ENCODE peak calls at places on chromosome 16, in eight cellular contexts. O is AG20443; N is CD8-positive, alpha-beta T cell; Z is cardiac fibroblast; K is EL; Y is DMS 273 treated with DMSO at 0.1 percent for 48 hours; S is erythroblast; M is OCI-M1. D is an unnamed sample.

GRCh38 chr16:86921289-86921688 is 342.9 kb downstream of the FOXL1 start:
- DNase-seq in M (no peak), O (no peak), Y (no peak), K (no peak), S (no peak), Z (no peak), N (no peak), D (no peak)

GRCh38 chr16:88784074-88784855 is 755 bp downstream of the PIEZO1 start:
- DNase-seq in K (peak), N (no peak), Z (peak), M (peak), S (peak), Y (no peak), O (peak), D (no peak)

GRCh38 chr16:8878523-8878911 is 3.6 kb upstream of the LITAFD start:
- DNase-seq in S (no peak), N (no peak), Y (no peak), O (peak), K (peak), Z (peak), M (no peak), D (no peak)

GRCh38 chr16:56632848-56633365 is 448 bp downstream of the MT1M start:
- DNase-seq in K (no peak), Z (no peak), Y (no peak), N (no peak), O (no peak), M (no peak), S (no peak), D (no peak)

GRCh38 chr16:19926449-19927390 is 42.1 kb upstream of the GPRC5B start:
- DNase-seq in K (peak), S (no peak), O (no peak), N (no peak), Z (peak), Y (no peak), M (no peak), D (no peak)

GRCh38 chr16:73140944-73141343 is 93.0 kb upstream of the ZFHX3 start:
- DNase-seq in O (no peak), Y (no peak), Z (no peak), N (no peak), K (no peak), S (no peak), M (no peak), D (peak)

GRCh38 chr16:84568066-84568465 is 49.8 kb downstream of the COTL1 start:
- DNase-seq in M (no peak), N (no peak), S (no peak), O (no peak), Y (no peak), Z (no peak), K (no peak), D (no peak)

GRCh38 chr16:457732-458400 is 32.4 kb downstream of the RAB11FIP3 start:
- DNase-seq in Y (no peak), Z (peak), O (no peak), S (no peak), M (no peak), N (no peak), K (no peak), D (no peak)

GRCh38 chr16:50692999-50693781 is at the start of gene NOD2:
- DNase-seq in K (no peak), O (peak), N (no peak), Y (no peak), M (no peak), S (no peak), Z (peak), D (no peak)

GRCh38 chr16:27405546-27406451 is 3.8 kb downstream of the IL21R start:
- DNase-seq in S (no peak), M (no peak), Y (no peak), N (no peak), Z (peak), K (no peak), O (peak), D (no peak)

GRCh38 chr16:31183432-31184428 is 3.8 kb downstream of the FUS start:
- DNase-seq in M (no peak), S (no peak), N (no peak), Y (no peak), O (no peak), Z (no peak), K (no peak), D (no peak)

GRCh38 chr16:47876494-47876893 is 279.3 kb downstream of the ABCC12 start:
- DNase-seq in M (no peak), Z (no peak), Y (no peak), S (no peak), K (no peak), O (no peak), N (no peak), D (no peak)

GRCh38 chr16:66427036-66427446 is at the start of gene BEAN1:
- DNase-seq in N (no peak), M (no peak), K (peak), O (peak), Y (no peak), S (no peak), Z (peak), D (peak)

GRCh38 chr16:22728167-22728836 is 85.7 kb upstream of the HS3ST2 start:
- DNase-seq in O (no peak), K (no peak), S (no peak), M (no peak), Z (no peak), N (no peak), Y (no peak), D (no peak)

GRCh38 chr16:23670137-23670776 is 8.4 kb upstream of the PLK1 start:
- DNase-seq in Y (no peak), M (no peak), S (no peak), O (peak), K (peak), Z (peak), N (no peak), D (no peak)

GRCh38 chr16:89104303-89104702 is 10.7 kb downstream of the ACSF3 start:
- DNase-seq in M (no peak), O (no peak), S (no peak), Z (no peak), Y (no peak), N (no peak), K (no peak), D (no peak)

GRCh38 chr16:72884573-72884972 is 163.4 kb downstream of the ZFHX3 start:
- DNase-seq in M (no peak), Z (no peak), O (no peak), K (no peak), S (no peak), N (no peak), Y (no peak), D (no peak)

GRCh38 chr16:63614421-63614820 is 1507.4 kb downstream of the CDH11 start:
- DNase-seq in K (no peak), S (no peak), M (no peak), Z (no peak), Y (no peak), O (no peak), N (no peak), D (no peak)

GRCh38 chr16:62940573-62940972 is 904.3 kb upstream of the CDH8 start:
- DNase-seq in S (no peak), O (no peak), M (no peak), N (no peak), Y (no peak), Z (no peak), K (no peak), D (no peak)

GRCh38 chr16:17345043-17345442 is 125.7 kb downstream of the XYLT1 start:
- DNase-seq in O (peak), Z (peak), N (no peak), S (no peak), Y (no peak), K (no peak), M (no peak), D (no peak)

GRCh38 chr16:68356249-68356918 is 45.6 kb downstream of the PRMT7 start:
- DNase-seq in N (peak), O (no peak), Z (no peak), S (no peak), K (no peak), Y (no peak), M (no peak), D (no peak)

GRCh38 chr16:4682616-4683254 is 10.6 kb upstream of the NUDT16L1 start:
- DNase-seq in M (no peak), O (no peak), S (peak), K (no peak), Y (no peak), N (no peak), Z (no peak), D (no peak)

GRCh38 chr16:4729876-4730275 is 4.2 kb downstream of the ANKS3 start:
- DNase-seq in N (no peak), K (no peak), Z (no peak), O (no peak), Y (no peak), S (no peak), M (no peak), D (no peak)

GRCh38 chr16:87202346-87202745 is 114.8 kb downstream of the C16orf95 start:
- DNase-seq in K (peak), S (no peak), O (peak), N (no peak), Z (peak), Y (no peak), M (no peak), D (no peak)

GRCh38 chr16:14028207-14028606 is 42.9 kb upstream of the MRTFB start:
- DNase-seq in Y (no peak), Z (no peak), K (no peak), O (no peak), M (no peak), S (no peak), N (no peak), D (no peak)

GRCh38 chr16:10333321-10334032 is 52.4 kb upstream of the ATF7IP2 start:
- DNase-seq in M (no peak), Z (no peak), Y (no peak), S (no peak), N (no peak), O (no peak), K (no peak), D (no peak)

GRCh38 chr16:28562199-28562598 is 8.5 kb downstream of the SGF29 start:
- DNase-seq in K (no peak), M (no peak), S (no peak), O (no peak), N (no peak), Y (no peak), Z (no peak), D (no peak)

GRCh38 chr16:82248677-82249076 is 78.7 kb upstream of the MPHOSPH6 start:
- DNase-seq in K (no peak), N (no peak), S (no peak), O (no peak), M (no peak), Y (no peak), Z (no peak), D (no peak)

GRCh38 chr16:66408181-66409048 is 18.7 kb upstream of the BEAN1 start:
- DNase-seq in O (peak), M (peak), Y (no peak), Z (peak), S (peak), N (no peak), K (peak), D (no peak)

GRCh38 chr16:70729292-70729691 is 43.4 kb upstream of the MTSS2 start:
- DNase-seq in K (no peak), M (no peak), N (no peak), S (no peak), O (no peak), Y (no peak), Z (no peak), D (no peak)

GRCh38 chr16:59719121-59719520 is 985.0 kb upstream of the GOT2 start:
- DNase-seq in O (peak), K (no peak), M (no peak), Y (no peak), S (no peak), Z (no peak), N (no peak), D (no peak)

GRCh38 chr16:77496934-77497333 is 62.1 kb upstream of the ADAMTS18 start:
- DNase-seq in N (no peak), K (no peak), M (no peak), Y (no peak), Z (no peak), S (no peak), O (no peak), D (no peak)

GRCh38 chr16:58492735-58493134 is 7.2 kb upstream of the NDRG4 start:
- DNase-seq in Y (no peak), Z (no peak), S (peak), N (no peak), O (no peak), K (no peak), M (peak), D (peak)

GRCh38 chr16:70473446-70474319 is 19.3 kb downstream of the FCSK start:
- DNase-seq in M (peak), N (no peak), O (no peak), K (no peak), S (no peak), Y (no peak), Z (no peak), D (no peak)

GRCh38 chr16:28001184-28001583 is 62.3 kb downstream of the GSG1L start:
- DNase-seq in K (no peak), O (no peak), Y (no peak), Z (no peak), S (no peak), M (peak), N (no peak), D (no peak)

GRCh38 chr16:58501242-58502131 is 1.5 kb downstream of the NDRG4 start:
- DNase-seq in M (no peak), Z (no peak), N (no peak), Y (peak), K (no peak), O (no peak), S (peak), D (no peak)

GRCh38 chr16:11094075-11094593 is 149.8 kb downstream of the CLEC16A start:
- DNase-seq in M (peak), S (peak), O (no peak), N (no peak), Y (no peak), Z (peak), K (peak), D (peak)

GRCh38 chr16:85888405-85889331 is 10.3 kb upstream of the IRF8 start:
- DNase-seq in K (peak), Z (peak), S (no peak), N (no peak), M (no peak), Y (no peak), O (peak), D (no peak)

GRCh38 chr16:11964761-11965539 is at the start of gene TNFRSF17:
- DNase-seq in M (no peak), Z (no peak), Y (no peak), S (no peak), K (no peak), N (no peak), O (no peak), D (no peak)